ENCODE peak calls at places on chromosomes 4 and X, in six cellular contexts. One of them, this sample, is unnamed.
A peak's percentile ranks its signal among the peaks of the same experiment; 100 is the strongest.

GRCh38 chrX:118286066-118286758 is 59.7 kb upstream of the WDR44 start:
- DNase-seq in aorta: no peak
- DNase-seq in PC-9: no peak
- DNase-seq in AG09319: no peak
- DNase-seq in ACHN: no peak
- DNase-seq in MM.1S: no peak
- DNase-seq in this sample: no peak

GRCh38 chr4:182556576-182556975 is 313.4 kb downstream of the TENM3 start:
- DNase-seq in AG09319: no peak
- DNase-seq in ACHN: no peak
- DNase-seq in PC-9: no peak
- DNase-seq in aorta: no peak
- DNase-seq in MM.1S: no peak
- DNase-seq in this sample: no peak

GRCh38 chr4:30396772-30397475 is 323.2 kb upstream of the PCDH7 start:
- DNase-seq in aorta: no peak
- DNase-seq in MM.1S: no peak
- DNase-seq in PC-9: no peak
- DNase-seq in ACHN: no peak
- DNase-seq in AG09319: no peak
- DNase-seq in this sample: no peak

GRCh38 chr4:51830146-51830545 is 12.8 kb upstream of the DCUN1D4 start:
- DNase-seq in MM.1S: no peak
- DNase-seq in AG09319: no peak
- DNase-seq in ACHN: no peak
- DNase-seq in aorta: no peak
- DNase-seq in PC-9: no peak
- DNase-seq in this sample: no peak

GRCh38 chr4:170691168-170691567 is 601.4 kb upstream of the AADAT start:
- DNase-seq in aorta: no peak
- DNase-seq in ACHN: no peak
- DNase-seq in PC-9: no peak
- DNase-seq in MM.1S: no peak
- DNase-seq in AG09319: no peak
- DNase-seq in this sample: no peak

GRCh38 chr4:121379276-121379675 is 1.5 kb downstream of the QRFPR start:
- DNase-seq in PC-9: no peak
- DNase-seq in MM.1S: no peak
- DNase-seq in aorta: no peak
- DNase-seq in ACHN: peak; percentile 23
- DNase-seq in AG09319: no peak
- DNase-seq in this sample: no peak

GRCh38 chrX:19846995-19847790 is 40.2 kb downstream of the SH3KBP1 start:
- DNase-seq in ACHN: peak; percentile 48
- DNase-seq in PC-9: peak; percentile 63
- DNase-seq in AG09319: peak; percentile 41
- DNase-seq in aorta: peak; percentile 68
- DNase-seq in MM.1S: peak; percentile 33
- DNase-seq in this sample: no peak

GRCh38 chr4:113445286-113445685 is 316.3 kb downstream of the CAMK2D start:
- DNase-seq in aorta: peak; percentile 74
- DNase-seq in MM.1S: no peak
- DNase-seq in AG09319: peak; percentile 91
- DNase-seq in PC-9: no peak
- DNase-seq in ACHN: no peak
- DNase-seq in this sample: no peak

GRCh38 chr4:54840992-54841768 is 183.4 kb downstream of the KIT start:
- DNase-seq in MM.1S: no peak
- DNase-seq in aorta: no peak
- DNase-seq in AG09319: no peak
- DNase-seq in PC-9: no peak
- DNase-seq in ACHN: no peak
- DNase-seq in this sample: no peak

GRCh38 chrX:91435465-91435864 is 826 bp downstream of the PABPC5 start:
- DNase-seq in MM.1S: no peak
- DNase-seq in AG09319: no peak
- DNase-seq in aorta: no peak
- DNase-seq in PC-9: no peak
- DNase-seq in ACHN: no peak
- DNase-seq in this sample: peak; percentile 16

GRCh38 chr4:181821039-181822004 is 421.9 kb upstream of the TENM3 start:
- DNase-seq in PC-9: no peak
- DNase-seq in MM.1S: peak; percentile 73
- DNase-seq in AG09319: no peak
- DNase-seq in ACHN: no peak
- DNase-seq in aorta: no peak
- DNase-seq in this sample: no peak

GRCh38 chrX:23451266-23451665 is 116.6 kb downstream of the PTCHD1 start:
- DNase-seq in AG09319: no peak
- DNase-seq in PC-9: no peak
- DNase-seq in ACHN: no peak
- DNase-seq in MM.1S: no peak
- DNase-seq in aorta: no peak
- DNase-seq in this sample: no peak

GRCh38 chr4:958836-959337 is 14.5 kb downstream of the DGKQ start:
- DNase-seq in aorta: peak; percentile 30
- DNase-seq in PC-9: no peak
- DNase-seq in MM.1S: no peak
- DNase-seq in AG09319: no peak
- DNase-seq in ACHN: no peak
- DNase-seq in this sample: no peak